ENCODE peak calls at places on chromosomes 4 and X, in seven cellular contexts. I is activated T-helper 1 cell treated with anti-CD3 and anti-CD28 coated beads, Interleukin-2, amount 50 U/mL, for 16 hours; W is GM12892; Z is NCI-H69; R is neural crest cell; L is psoas muscle; X is GM12878. K is an unnamed sample.

GRCh38 chr4:138175337-138175794 is 66.8 kb downstream of the SLC7A11 start:
- DNase-seq in L (no peak), Z (peak; percentile 76), W (no peak), X (no peak), I (no peak), R (no peak), K (no peak)

GRCh38 chr4:61583696-61584095 is 383.6 kb downstream of the ADGRL3 start:
- DNase-seq in Z (no peak), W (no peak), L (no peak), R (no peak), X (no peak), I (no peak), K (no peak)

GRCh38 chr4:53531695-53532224 is 59.5 kb downstream of the LNX1 start:
- DNase-seq in Z (no peak), I (no peak), L (no peak), W (no peak), X (no peak), R (no peak), K (no peak)

GRCh38 chr4:14313757-14314156 is 686.2 kb upstream of the BOD1L1 start:
- DNase-seq in X (no peak), R (no peak), Z (no peak), L (no peak), W (no peak), I (no peak), K (no peak)

GRCh38 chr4:122710434-122711308 is 21.8 kb upstream of the BBS12 start:
- DNase-seq in X (no peak), I (no peak), L (no peak), R (no peak), W (no peak), Z (no peak), K (no peak)

GRCh38 chrX:50814701-50815476 is 895 bp upstream of the SHROOM4 start:
- DNase-seq in X (no peak), Z (no peak), L (peak; percentile 12), R (no peak), I (no peak), W (no peak), K (peak; percentile 88)

GRCh38 chrX:119880552-119881437 is 9.2 kb downstream of the NDUFA1 start:
- DNase-seq in W (no peak), I (no peak), X (peak; percentile 35), L (no peak), Z (peak; percentile 60), R (peak; percentile 1), K (no peak)

GRCh38 chr4:6724461-6725111 is 8.6 kb downstream of the BLOC1S4 start:
- DNase-seq in L (no peak), Z (no peak), W (no peak), R (no peak), X (no peak), I (no peak), K (no peak)

GRCh38 chr4:82905205-82905604 is 4.7 kb downstream of the THAP9 start:
- DNase-seq in R (no peak), Z (no peak), L (no peak), I (no peak), W (no peak), X (peak; percentile 77), K (no peak)

K was measured in dorsolateral prefrontal cortex.